ENCODE peak calls at places on chromosomes 1 and 21, in eight cellular contexts. C is mucosa of descending colon, D is esophagus squamous epithelium, S is epithelial cell of esophagus, Q is tibial artery, J is astrocyte of the spinal cord, X is fibroblast of pulmonary artery, L is coronary artery. A is an unnamed sample.

GRCh38 chr1:24771574-24771973 is 26.3 kb downstream of the CLIC4 start:
- DNase-seq in C (no peak), D (no peak), S (no peak), Q (no peak), J (no peak), X (no peak), L (no peak), A (no peak)

GRCh38 chr1:169529068-169529642 is 43.4 kb upstream of the SLC19A2 start:
- DNase-seq in C (no peak), D (no peak), S (peak; percentile 97), Q (no peak), J (peak; percentile 15), X (peak; percentile 28), L (no peak), A (no peak)

GRCh38 chr1:168728452-168729404 is at the start of gene DPT:
- DNase-seq in C (no peak), D (no peak), S (no peak), Q (peak; percentile 62), J (no peak), X (peak; percentile 51), L (no peak), A (no peak)

GRCh38 chr1:66132324-66132723 is 339.6 kb downstream of the PDE4B start:
- DNase-seq in C (no peak), D (no peak), S (no peak), Q (no peak), J (no peak), X (no peak), L (no peak), A (no peak)

GRCh38 chr21:46109251-46110221 is 11.6 kb downstream of the COL6A2 start:
- DNase-seq in C (peak; percentile 13), D (no peak), S (no peak), Q (no peak), J (no peak), X (no peak), L (peak; percentile 70), A (peak; percentile 68)

GRCh38 chr1:180898441-180899219 is 14.1 kb upstream of the KIAA1614 start:
- DNase-seq in C (no peak), D (no peak), S (no peak), Q (no peak), J (no peak), X (peak; percentile 15), L (no peak), A (no peak)

GRCh38 chr21:35416866-35417453 is 367.9 kb upstream of the RUNX1 start:
- DNase-seq in C (no peak), D (no peak), S (no peak), Q (no peak), J (no peak), X (no peak), L (no peak), A (no peak)

GRCh38 chr1:31570906-31571305 is 5.4 kb upstream of the TINAGL1 start:
- DNase-seq in C (no peak), D (no peak), S (peak; percentile 60), Q (no peak), J (no peak), X (no peak), L (no peak), A (no peak)

GRCh38 chr1:205811660-205812059 is 1.3 kb downstream of the SLC41A1 start:
- DNase-seq in C (no peak), D (no peak), S (no peak), Q (no peak), J (no peak), X (peak; percentile 17), L (no peak), A (no peak)

GRCh38 chr1:205809942-205810345 is 3.1 kb downstream of the SLC41A1 start:
- DNase-seq in C (no peak), D (no peak), S (no peak), Q (no peak), J (no peak), X (no peak), L (no peak), A (no peak)

GRCh38 chr1:205812271-205812877 is 624 bp downstream of the SLC41A1 start:
- DNase-seq in C (no peak), D (no peak), S (no peak), Q (peak; percentile 38), J (peak; percentile 22), X (peak; percentile 16), L (no peak), A (no peak)

GRCh38 chr1:205809469-205809868 is 3.5 kb downstream of the SLC41A1 start:
- DNase-seq in C (no peak), D (no peak), S (no peak), Q (no peak), J (no peak), X (no peak), L (no peak), A (no peak)

GRCh38 chr1:205810448-205811157 is 2.4 kb downstream of the SLC41A1 start:
- DNase-seq in C (no peak), D (no peak), S (no peak), Q (no peak), J (peak; percentile 22), X (peak; percentile 45), L (no peak), A (no peak)
- TF ChIP-seq CTCF in C (no peak), D (no peak), S (peak; percentile 22), Q (no peak), J (peak; percentile 51), X (peak; percentile 54), L (no peak), A (peak; percentile 55)

GRCh38 chr1:201625711-201626300 is 86.9 kb downstream of the NAV1 start:
- DNase-seq in C (no peak), D (no peak), S (no peak), Q (no peak), J (no peak), X (no peak), L (no peak), A (no peak)

GRCh38 chr1:201624741-201625646 is 86.1 kb downstream of the NAV1 start:
- DNase-seq in C (no peak), D (no peak), S (peak; percentile 29), Q (no peak), J (peak; percentile 97), X (peak; percentile 94), L (no peak), A (no peak)

GRCh38 chr1:201619513-201619912 is 80.6 kb downstream of the NAV1 start:
- DNase-seq in C (no peak), D (no peak), S (no peak), Q (no peak), J (no peak), X (no peak), L (no peak), A (no peak)

GRCh38 chr1:201622353-201622752 is 83.4 kb downstream of the NAV1 start:
- DNase-seq in C (no peak), D (no peak), S (no peak), Q (no peak), J (no peak), X (no peak), L (no peak), A (no peak)

DNA sequence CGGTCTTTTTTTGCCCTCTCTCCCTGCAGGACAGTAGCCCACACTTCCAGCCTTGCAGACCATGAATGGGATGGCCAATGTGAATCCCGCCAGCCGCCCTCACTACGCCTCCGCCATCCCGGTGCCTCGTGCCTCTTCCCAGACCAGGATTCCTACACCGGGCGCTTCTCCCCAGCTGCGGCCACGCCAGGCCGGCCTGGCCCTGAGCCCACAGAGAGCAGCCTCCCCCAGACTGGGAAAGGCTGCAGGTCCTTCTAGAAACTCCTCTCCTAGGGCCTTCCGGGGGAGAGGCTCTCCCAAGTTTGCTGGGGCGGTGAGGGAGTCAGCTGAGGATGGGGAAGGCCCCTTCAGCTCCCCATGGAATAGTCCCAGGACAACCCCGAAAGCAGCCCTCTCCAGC is 83.9 kb downstream of the NAV1 start:
- DNase-seq in C (no peak), D (no peak), S (no peak), Q (no peak), J (no peak), X (no peak), L (no peak), A (no peak)
- TF ChIP-seq CTCF in C (no peak), D (no peak), S (no peak), Q (no peak), J (no peak), X (no peak), L (no peak), A (no peak)

GRCh38 chr1:157352817-157353408 is 199.4 kb downstream of the FCRL5 start:
- DNase-seq in C (no peak), D (no peak), S (no peak), Q (no peak), J (no peak), X (no peak), L (no peak), A (no peak)

GRCh38 chr1:157352216-157352615 is 200.1 kb downstream of the FCRL5 start:
- DNase-seq in C (no peak), D (no peak), S (no peak), Q (no peak), J (no peak), X (no peak), L (no peak), A (no peak)

GRCh38 chr1:157357111-157357510 is 195.2 kb downstream of the FCRL5 start:
- DNase-seq in C (no peak), D (no peak), S (no peak), Q (no peak), J (no peak), X (no peak), L (no peak), A (no peak)

GRCh38 chr1:157356611-157357010 is 195.7 kb downstream of the FCRL5 start:
- DNase-seq in C (no peak), D (no peak), S (no peak), Q (no peak), J (no peak), X (no peak), L (no peak), A (no peak)

DNA sequence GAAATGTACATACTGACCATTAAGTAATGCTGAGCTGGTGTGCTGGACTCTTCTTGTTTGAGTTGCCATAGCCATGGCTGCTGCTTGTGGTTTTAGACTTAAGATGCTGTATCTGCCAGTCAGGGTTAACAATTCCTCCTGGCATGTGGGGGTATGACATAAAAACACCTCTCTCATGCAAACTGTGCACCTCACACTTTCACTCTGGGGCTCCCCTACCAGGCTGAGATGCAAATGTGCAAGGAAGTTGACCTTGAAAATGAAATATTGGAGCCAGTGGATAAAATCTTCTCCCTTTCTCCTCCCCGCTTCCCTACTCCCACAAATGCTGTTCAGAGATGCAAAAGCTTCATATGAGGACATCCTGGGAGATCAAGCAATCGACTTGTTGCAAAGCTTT is 198.8 kb downstream of the FCRL5 start:
- DNase-seq in C (no peak), D (no peak), S (no peak), Q (no peak), J (no peak), X (no peak), L (no peak), A (no peak)
- TF ChIP-seq CTCF in C (no peak), D (no peak), S (no peak), Q (no peak), J (no peak), X (no peak), L (no peak), A (no peak)

GRCh38 chr1:154996966-154997701 is 3.7 kb downstream of the LENEP start:
- DNase-seq in C (no peak), D (no peak), S (no peak), Q (no peak), J (no peak), X (no peak), L (no peak), A (peak; percentile 60)

GRCh38 chr1:154999651-155000474 is 2.7 kb upstream of the ZBTB7B start:
- DNase-seq in C (peak; percentile 68), D (no peak), S (peak; percentile 53), Q (no peak), J (no peak), X (no peak), L (no peak), A (peak; percentile 59)

GRCh38 chr1:154998818-154999650 is 3.6 kb upstream of the ZBTB7B start:
- DNase-seq in C (peak; percentile 82), D (no peak), S (peak; percentile 60), Q (peak; percentile 47), J (peak; percentile 70), X (peak; percentile 80), L (peak; percentile 81), A (peak; percentile 57)

GRCh38 chr1:155000475-155000724 is 2.2 kb upstream of the ZBTB7B start:
- DNase-seq in C (peak; percentile 70), D (no peak), S (no peak), Q (peak; percentile 49), J (no peak), X (no peak), L (peak; percentile 82), A (peak; percentile 75)

DNA sequence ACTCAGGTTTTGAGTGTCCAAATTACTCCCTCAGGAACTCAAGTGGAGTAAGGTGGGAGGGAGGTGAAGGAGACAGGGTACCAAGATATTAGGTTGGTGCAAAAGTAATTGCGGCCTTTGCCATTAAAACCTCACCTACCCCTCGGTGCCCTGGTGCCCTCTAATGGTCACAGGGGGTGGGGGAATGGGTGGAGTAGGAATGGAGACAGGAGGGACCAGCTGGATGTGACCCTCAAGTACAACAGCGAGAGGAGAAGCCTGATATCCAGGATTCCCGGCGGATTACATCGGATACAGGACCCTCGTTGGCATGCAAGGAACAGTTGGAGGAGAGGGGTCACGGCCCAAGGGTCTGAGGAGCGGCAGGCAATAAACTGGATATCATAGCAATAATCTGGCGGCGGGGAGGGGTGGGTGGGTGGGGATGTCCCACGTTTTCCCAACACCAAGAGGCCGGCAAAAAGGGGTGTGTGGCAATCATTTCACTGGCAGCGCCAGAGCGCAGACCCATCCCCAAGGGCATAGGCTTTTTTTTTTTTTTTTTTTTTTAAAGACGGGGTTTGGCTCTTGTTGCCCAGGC is 4.3 kb upstream of the ZBTB7B start:
- DNase-seq in C (no peak), D (no peak), S (no peak), Q (no peak), J (no peak), X (no peak), L (no peak), A (peak; percentile 41)
- TF ChIP-seq CTCF in C (no peak), D (no peak), S (no peak), Q (no peak), J (no peak), X (no peak), L (no peak), A (no peak)